ENCODE peak calls at places on chromosomes 12 and 14, in seven cellular contexts. A, N, K, H, Y, U and L are unnamed samples.

GRCh38 chr14:104436047-104436531 is 143.5 kb upstream of the C14orf180 start:
- DNase-seq in A (no peak), N (peak), K (no peak), H (peak), Y (peak), U (peak), L (no peak)

GRCh38 chr12:124956571-124956970 is 32.4 kb downstream of the DHX37 start:
- DNase-seq in A (no peak), N (no peak), K (no peak), H (no peak), Y (no peak), U (no peak), L (no peak)

GRCh38 chr12:16726879-16727278 is 120.9 kb upstream of the LMO3 start:
- DNase-seq in A (no peak), N (no peak), K (no peak), H (no peak), Y (no peak), U (no peak), L (no peak)

GRCh38 chr12:104792570-104792969 is 165.5 kb downstream of the SLC41A2 start:
- DNase-seq in A (peak), N (no peak), K (no peak), H (peak), Y (no peak), U (no peak), L (peak)

GRCh38 chr12:53623986-53624385 is 2.2 kb downstream of the ATF7 start:
- DNase-seq in A (no peak), N (no peak), K (no peak), H (peak), Y (no peak), U (no peak), L (no peak)

GRCh38 chr12:120698677-120699076 is 11.6 kb upstream of the UNC119B start:
- DNase-seq in A (no peak), N (no peak), K (peak), H (no peak), Y (no peak), U (no peak), L (no peak)

GRCh38 chr12:30882706-30883105 is 43.8 kb upstream of the TSPAN11 start:
- DNase-seq in A (no peak), N (no peak), K (peak), H (peak), Y (no peak), U (no peak), L (no peak)

GRCh38 chr12:94941440-94941862 is 62.0 kb downstream of the NDUFA12 start:
- DNase-seq in A (no peak), N (peak), K (no peak), H (peak), Y (no peak), U (no peak), L (peak)

GRCh38 chr14:79473676-79474075 is 737.6 kb downstream of the DIO2 start:
- DNase-seq in A (no peak), N (no peak), K (no peak), H (no peak), Y (no peak), U (no peak), L (no peak)

GRCh38 chr12:66361703-66362102 is 59.4 kb downstream of the HELB start:
- DNase-seq in A (no peak), N (no peak), K (no peak), H (no peak), Y (no peak), U (no peak), L (no peak)

GRCh38 chr12:10807186-10807585 is at the start of gene TAS2R8:
- DNase-seq in A (no peak), N (no peak), K (no peak), H (no peak), Y (no peak), U (no peak), L (no peak)

GRCh38 chr12:29516431-29516875 is 19.0 kb upstream of the OVCH1 start:
- DNase-seq in A (no peak), N (no peak), K (no peak), H (peak), Y (no peak), U (no peak), L (no peak)

GRCh38 chr12:13147688-13148531 is 44.4 kb upstream of the GSG1 start:
- DNase-seq in A (no peak), N (no peak), K (no peak), H (peak), Y (peak), U (no peak), L (no peak)

GRCh38 chr12:5923043-5923605 is 21.9 kb downstream of the ANO2 start:
- DNase-seq in A (no peak), N (no peak), K (no peak), H (no peak), Y (no peak), U (no peak), L (no peak)

GRCh38 chr12:75437564-75437963 is 43.0 kb upstream of the GLIPR1 start:
- DNase-seq in A (no peak), N (no peak), K (peak), H (peak), Y (no peak), U (no peak), L (no peak)

GRCh38 chr12:8157484-8158198 is 826 bp downstream of the ZNF705A start:
- DNase-seq in A (no peak), N (no peak), K (no peak), H (no peak), Y (no peak), U (no peak), L (no peak)

GRCh38 chr12:120853188-120853587 is 51.0 kb downstream of the SPPL3 start:
- DNase-seq in A (no peak), N (no peak), K (no peak), H (no peak), Y (no peak), U (no peak), L (no peak)

GRCh38 chr12:103326190-103326589 is 169.6 kb downstream of the C12orf42 start:
- DNase-seq in A (no peak), N (no peak), K (peak), H (no peak), Y (no peak), U (peak), L (no peak)

GRCh38 chr12:111412007-111412829 is 6.5 kb downstream of the SH2B3 start:
- DNase-seq in A (no peak), N (peak), K (peak), H (no peak), Y (no peak), U (peak), L (no peak)

GRCh38 chr12:56721721-56722120 is 3.4 kb downstream of the NACA start:
- DNase-seq in A (no peak), N (no peak), K (no peak), H (no peak), Y (no peak), U (no peak), L (no peak)

GRCh38 chr14:75418779-75419768 is 8.7 kb upstream of the JDP2 start:
- DNase-seq in A (no peak), N (no peak), K (peak), H (no peak), Y (peak), U (peak), L (no peak)

GRCh38 chr12:121089031-121089812 is 43.5 kb upstream of the P2RX7 start:
- DNase-seq in A (no peak), N (no peak), K (no peak), H (no peak), Y (no peak), U (peak), L (no peak)

GRCh38 chr12:63900922-63901793 is 56.7 kb downstream of the SRGAP1 start:
- DNase-seq in A (no peak), N (no peak), K (no peak), H (no peak), Y (no peak), U (no peak), L (no peak)

GRCh38 chr14:99363051-99363450 is 91.1 kb upstream of the BCL11B start:
- DNase-seq in A (no peak), N (no peak), K (no peak), H (no peak), Y (no peak), U (no peak), L (no peak)

GRCh38 chr14:69636051-69636639 is 24.7 kb downstream of the SUSD6 start:
- DNase-seq in A (no peak), N (no peak), K (no peak), H (no peak), Y (no peak), U (no peak), L (no peak)

GRCh38 chr14:34362625-34363251 is 99.3 kb downstream of the SPTSSA start:
- DNase-seq in A (no peak), N (no peak), K (peak), H (no peak), Y (no peak), U (no peak), L (no peak)

GRCh38 chr14:64234877-64235651 is 59.1 kb downstream of the ESR2 start:
- DNase-seq in A (no peak), N (no peak), K (no peak), H (peak), Y (no peak), U (no peak), L (no peak)

GRCh38 chr12:32686340-32686739 is 7.2 kb downstream of the DNM1L start:
- DNase-seq in A (no peak), N (no peak), K (no peak), H (no peak), Y (no peak), U (no peak), L (no peak)

GRCh38 chr12:101231626-101232025 is 21.6 kb upstream of the SLC5A8 start:
- DNase-seq in A (no peak), N (no peak), K (peak), H (no peak), Y (no peak), U (no peak), L (no peak)
- TF ChIP-seq CTCF in A (no peak), N (no peak), K (no peak), H (no peak), Y (no peak), U (no peak), L (no peak)

GRCh38 chr12:50924131-50924438 is 28.3 kb upstream of the HIGD1C start:
- DNase-seq in A (no peak), N (no peak), K (no peak), H (no peak), Y (no peak), U (no peak), L (no peak)
- H3K4me3 ChIP-seq in A (peak), N (peak), K (peak), H (peak), Y (peak), U (peak), L (peak)

GRCh38 chr14:55801121-55801520 is 221.1 kb downstream of the KTN1 start:
- DNase-seq in A (no peak), N (no peak), K (no peak), H (no peak), Y (no peak), U (no peak), L (no peak)

GRCh38 chr14:55800443-55800842 is 220.4 kb downstream of the KTN1 start:
- DNase-seq in A (no peak), N (no peak), K (no peak), H (no peak), Y (no peak), U (peak), L (no peak)

GRCh38 chr14:55798400-55798799 is 218.4 kb downstream of the KTN1 start:
- DNase-seq in A (no peak), N (no peak), K (no peak), H (no peak), Y (no peak), U (no peak), L (no peak)

GRCh38 chr14:55802986-55803431 is 223.0 kb downstream of the KTN1 start:
- DNase-seq in A (no peak), N (no peak), K (peak), H (peak), Y (no peak), U (no peak), L (no peak)

GRCh38 chr14:55799523-55800095 is 219.6 kb downstream of the KTN1 start:
- DNase-seq in A (no peak), N (no peak), K (no peak), H (no peak), Y (no peak), U (no peak), L (no peak)
- TF ChIP-seq CTCF in A (no peak), N (no peak), K (no peak), H (no peak), Y (no peak), U (no peak), L (no peak)

DNA sequence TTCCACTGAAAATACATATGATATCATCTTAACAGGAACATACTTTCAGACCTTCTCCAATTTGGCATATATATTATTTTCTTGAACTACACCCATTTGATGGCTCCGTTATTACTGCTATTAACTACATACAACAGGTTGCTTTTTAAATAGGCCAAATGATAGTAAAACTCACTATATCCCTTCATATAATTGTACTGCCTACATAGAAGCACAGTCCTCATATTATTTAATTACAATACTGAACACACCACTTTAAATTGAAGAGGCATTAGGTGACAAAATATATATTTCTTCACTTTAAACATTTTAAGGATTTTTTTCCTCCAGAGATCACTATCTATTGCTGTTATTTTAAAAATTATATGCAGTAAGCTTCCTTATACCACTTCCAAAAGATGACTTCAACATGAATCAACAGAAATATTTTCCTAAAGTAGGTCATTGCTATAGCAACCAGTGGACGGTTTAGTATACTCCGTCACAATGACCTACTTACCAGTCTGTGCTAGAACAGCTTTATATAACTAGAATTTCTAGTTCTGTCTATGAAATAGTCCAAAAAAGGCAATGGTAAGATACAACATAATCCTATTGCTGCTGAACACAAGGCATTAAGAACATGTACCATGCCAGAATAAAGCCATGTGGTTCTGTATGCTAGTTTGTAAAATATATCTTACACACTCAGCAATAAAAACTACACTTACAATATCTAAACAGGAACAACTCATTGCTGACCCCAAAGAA is 40.5 kb upstream of the MTERF2 start:
- DNase-seq in A (peak), N (no peak), K (no peak), H (peak), Y (no peak), U (no peak), L (peak)
- H3K4me3 ChIP-seq in A (no peak), N (peak), K (no peak), H (peak), Y (no peak), U (no peak), L (no peak)

DNA sequence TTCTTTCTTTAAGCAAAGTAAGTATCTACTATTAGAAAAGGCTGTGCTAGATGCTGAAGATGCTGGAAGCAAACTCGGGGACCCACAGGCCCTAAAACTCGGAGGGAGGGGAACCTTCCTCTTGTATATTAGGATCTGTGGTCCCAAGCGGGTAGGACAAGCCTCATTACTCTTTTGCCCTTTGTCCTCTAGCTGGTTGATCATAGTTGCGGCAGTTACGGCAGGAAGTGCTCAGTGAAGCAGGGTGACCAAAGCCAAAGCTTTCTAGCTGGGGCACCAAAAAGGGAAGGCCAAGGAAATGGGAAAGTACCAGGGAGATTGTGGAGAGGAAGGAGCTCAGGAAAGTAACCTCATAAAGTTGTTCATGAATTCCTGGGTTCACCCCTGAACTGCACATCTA is 76.3 kb downstream of the SCFD1 start:
- DNase-seq in A (no peak), N (no peak), K (no peak), H (no peak), Y (no peak), U (no peak), L (no peak)
- TF ChIP-seq CTCF in A (no peak), N (no peak), K (no peak), H (no peak), Y (no peak), U (no peak), L (no peak)